ENCODE peak calls at places on chromosomes 1 and 21, in nine cellular contexts. Q is Calu3; Z is AG09319; I is GM23248; Y is keratinocyte; M is naive B cell; W is hepatocyte; L is epithelial cell of prostate; B is activated naive CD4-positive, alpha-beta T cell. K is an unnamed sample.

GRCh38 chr1:100353988-100354387 is 1.7 kb downstream of the CDC14A start:
- DNase-seq in B (no peak), Q (peak), Z (no peak), L (no peak), W (peak), Y (no peak), M (no peak), I (peak), K (peak)

GRCh38 chr1:35655196-35655595 is 13.9 kb upstream of the PSMB2 start:
- DNase-seq in L (no peak), Z (no peak), W (no peak), Q (no peak), Y (no peak), B (no peak), I (no peak), M (no peak), K (no peak)

GRCh38 chr21:20404915-20405314 is 593.3 kb upstream of the NCAM2 start:
- DNase-seq in I (no peak), Q (no peak), B (no peak), W (no peak), M (no peak), Z (no peak), L (no peak), Y (no peak), K (no peak)

GRCh38 chr1:206472454-206472853 is 2.2 kb downstream of the IKBKE start:
- DNase-seq in Q (peak), B (peak), L (no peak), M (no peak), Z (peak), W (peak), I (peak), Y (no peak), K (peak)

GRCh38 chr1:183801649-183802048 is 3.3 kb upstream of the RGL1 start:
- DNase-seq in Z (no peak), Y (no peak), M (no peak), I (no peak), Q (no peak), B (no peak), W (no peak), L (no peak), K (no peak)

GRCh38 chr1:239125027-239125426 is 261.3 kb upstream of the CHRM3 start:
- DNase-seq in I (no peak), B (no peak), W (no peak), Y (no peak), Q (no peak), Z (no peak), L (no peak), M (no peak), K (no peak)

GRCh38 chr21:28885853-28886177 is 106.9 kb downstream of the LTN1 start:
- DNase-seq in Q (no peak), L (no peak), Y (no peak), W (no peak), M (no peak), B (no peak), Z (peak), I (peak), K (no peak)

GRCh38 chr1:7784492-7785071 is 491 bp downstream of the PER3 start:
- DNase-seq in L (no peak), Y (no peak), Q (no peak), I (peak), Z (no peak), W (no peak), M (no peak), B (no peak), K (no peak)

GRCh38 chr1:13782634-13782995 is 82.6 kb downstream of the PRDM2 start:
- DNase-seq in W (no peak), Q (no peak), Z (no peak), B (no peak), M (no peak), Y (no peak), L (no peak), I (peak), K (no peak)

GRCh38 chr1:201511925-201512539 is 5.1 kb upstream of the CSRP1 start:
- DNase-seq in I (peak), L (no peak), Q (no peak), B (no peak), Y (no peak), M (no peak), Z (no peak), W (peak), K (no peak)

GRCh38 chr1:210605099-210605498 is 276.4 kb downstream of the HHAT start:
- DNase-seq in I (no peak), B (no peak), M (no peak), L (no peak), W (no peak), Q (no peak), Y (no peak), Z (no peak), K (no peak)

GRCh38 chr1:246246430-246246829 is 260.6 kb downstream of the SMYD3 start:
- DNase-seq in Y (no peak), I (no peak), W (no peak), L (no peak), Z (no peak), Q (no peak), B (no peak), M (no peak), K (no peak)

GRCh38 chr21:43338951-43339350 is 88.0 kb downstream of the SIK1 start:
- DNase-seq in I (no peak), W (no peak), Q (no peak), B (no peak), Y (no peak), M (no peak), L (no peak), Z (no peak), K (no peak)

GRCh38 chr1:201192478-201192804 is 1.8 kb downstream of the IGFN1 start:
- DNase-seq in Y (no peak), M (no peak), I (peak), B (no peak), W (no peak), Z (no peak), L (no peak), Q (no peak), K (no peak)